ENCODE peak calls at places on chromosome 16, in nine cellular contexts. M is breast epithelium; B is fibroblast of mammary gland; Q is epithelial cell of esophagus; P is CD8-positive, alpha-beta T cell; A is tibial artery; H is heart left ventricle; F is GM06990; I is endothelial cell. O is an unnamed sample.
A peak's percentile ranks its signal among the peaks of the same experiment; 100 is the strongest.

GRCh38 chr16:12191102-12191501 is 214.6 kb downstream of the SNX29 start:
- DNase-seq in B (no peak), A (no peak), Q (no peak), P (no peak), F (no peak), H (no peak), I (no peak), M (no peak), O (no peak)

GRCh38 chr16:65097296-65097695 is 24.6 kb downstream of the CDH11 start:
- DNase-seq in B (no peak), A (no peak), Q (no peak), I (no peak), F (no peak), P (no peak), M (no peak), H (no peak), O (no peak)

GRCh38 chr16:67445913-67446907 is 15.3 kb downstream of the HSD11B2 start:
- DNase-seq in P (no peak), H (peak; percentile 79), A (no peak), I (no peak), B (no peak), F (no peak), M (no peak), Q (no peak), O (no peak)

GRCh38 chr16:3246876-3247275 is 9.6 kb downstream of the MEFV start:
- DNase-seq in B (no peak), I (no peak), A (no peak), H (no peak), M (no peak), F (no peak), P (no peak), Q (no peak), O (no peak)

GRCh38 chr16:76583466-76583865 is 306.3 kb downstream of the CNTNAP4 start:
- DNase-seq in P (no peak), B (peak; percentile 27), Q (peak; percentile 20), I (no peak), M (no peak), A (no peak), H (peak; percentile 33), F (no peak), O (no peak)

GRCh38 chr16:4344659-4345438 is 6.3 kb downstream of the PAM16 start:
- DNase-seq in Q (peak; percentile 38), B (peak; percentile 34), I (no peak), M (no peak), F (no peak), A (no peak), P (no peak), H (no peak), O (no peak)

GRCh38 chr16:67393111-67393789 is at the start of gene TPPP3:
- DNase-seq in P (no peak), Q (peak; percentile 36), H (peak; percentile 95), A (peak; percentile 90), M (peak; percentile 78), I (peak; percentile 84), F (no peak), B (peak; percentile 76), O (no peak)

GRCh38 chr16:73047536-73048291 is at the start of gene ZFHX3:
- DNase-seq in Q (peak; percentile 51), A (peak; percentile 89), F (peak; percentile 84), B (no peak), H (peak; percentile 84), M (peak; percentile 49), I (no peak), P (no peak), O (peak; percentile 70)

GRCh38 chr16:12054396-12054795 is 77.9 kb downstream of the SNX29 start:
- DNase-seq in M (no peak), A (no peak), Q (no peak), F (no peak), I (no peak), H (no peak), P (no peak), B (no peak), O (no peak)

GRCh38 chr16:58085584-58086251 is 43.5 kb downstream of the CFAP20 start:
- DNase-seq in I (no peak), Q (no peak), H (no peak), F (no peak), B (no peak), P (no peak), M (no peak), A (no peak), O (no peak)

GRCh38 chr16:14562691-14563491 is 67.2 kb downstream of the PARN start:
- DNase-seq in P (no peak), H (peak; percentile 43), F (no peak), B (peak; percentile 69), M (no peak), A (no peak), I (no peak), Q (peak; percentile 98), O (no peak)

GRCh38 chr16:12757546-12757945 is 46.1 kb downstream of the CPPED1 start:
- DNase-seq in H (no peak), I (no peak), A (no peak), P (no peak), Q (no peak), F (no peak), M (no peak), B (no peak), O (no peak)

GRCh38 chr16:75043175-75043937 is 44.5 kb downstream of the ZNRF1 start:
- DNase-seq in B (no peak), A (no peak), F (no peak), M (peak; percentile 7), P (no peak), H (no peak), Q (no peak), I (no peak), O (no peak)

GRCh38 chr16:88803264-88803987 is at the start of gene CDT1:
- DNase-seq in F (peak; percentile 91), H (peak; percentile 87), B (peak; percentile 70), I (peak; percentile 86), A (peak; percentile 91), Q (peak; percentile 75), M (peak; percentile 65), P (peak; percentile 94), O (peak; percentile 88)

GRCh38 chr16:75088934-75089333 is 27.6 kb downstream of the LDHD start:
- DNase-seq in P (no peak), B (no peak), Q (no peak), I (no peak), M (no peak), H (no peak), A (no peak), F (no peak), O (no peak)

DNA sequence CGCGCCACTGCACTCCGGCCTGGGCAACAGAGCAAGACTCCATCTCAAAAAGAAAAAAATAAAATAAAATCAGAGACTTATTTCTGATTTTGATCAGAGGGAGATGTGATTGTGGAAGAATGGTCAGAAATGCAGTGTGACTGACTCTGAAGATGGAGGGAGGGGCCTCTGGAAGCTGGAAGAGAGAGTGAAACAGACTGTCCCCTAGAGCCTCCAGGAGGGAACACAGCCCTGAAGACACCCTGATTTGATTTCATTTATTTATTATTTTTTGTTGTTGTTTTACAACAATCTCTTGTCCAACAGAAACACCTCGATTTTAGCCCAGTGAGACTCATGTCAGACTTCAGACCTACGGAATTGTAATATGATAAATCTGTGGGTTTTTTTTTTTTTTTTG is 26.1 kb downstream of the BCL7C start:
- DNase-seq in H (no peak), F (no peak), A (no peak), B (peak; percentile 17), Q (peak; percentile 32), M (no peak), P (no peak), I (no peak), O (no peak)
- TF ChIP-seq CTCF in H (no peak), F (peak; percentile 23), A (no peak), B (peak; percentile 23), Q (peak; percentile 30), M (no peak), P (no peak), I (no peak), O (no peak)

GRCh38 chr16:61936522-61936921 is 99.7 kb downstream of the CDH8 start:
- DNase-seq in H (no peak), A (no peak), B (no peak), Q (no peak), M (no peak), I (peak; percentile 39), F (no peak), P (no peak), O (no peak)
- TF ChIP-seq CTCF in H (no peak), A (no peak), B (no peak), Q (peak; percentile 21), M (no peak), I (peak; percentile 70), F (no peak), P (no peak), O (no peak)

GRCh38 chr16:56932588-56933265 is 785 bp downstream of the HERPUD1 start:
- DNase-seq in I (peak; percentile 66), M (peak; percentile 83), P (peak; percentile 70), Q (peak; percentile 81), H (peak; percentile 84), A (peak; percentile 91), B (peak; percentile 78), F (peak; percentile 72), O (peak; percentile 40)

GRCh38 chr16:56929639-56930038 is 2.3 kb upstream of the HERPUD1 start:
- DNase-seq in H (no peak), P (no peak), A (peak; percentile 31), Q (no peak), F (no peak), I (no peak), M (no peak), B (no peak), O (no peak)

GRCh38 chr16:56931769-56932587 is at the start of gene HERPUD1:
- DNase-seq in Q (peak; percentile 98), F (peak; percentile 100), I (peak; percentile 99), H (peak; percentile 99), A (peak; percentile 99), B (peak; percentile 96), M (peak; percentile 98), P (peak; percentile 99), O (peak; percentile 98)

GRCh38 chr16:56931253-56931768 is 631 bp upstream of the HERPUD1 start:
- DNase-seq in I (no peak), B (peak; percentile 16), P (no peak), H (no peak), Q (no peak), A (no peak), F (no peak), M (peak; percentile 43), O (no peak)

GRCh38 chr16:56930516-56931252 is 1.3 kb upstream of the HERPUD1 start:
- DNase-seq in Q (no peak), A (peak; percentile 67), M (no peak), B (no peak), P (no peak), H (no peak), I (no peak), F (no peak), O (no peak)
- TF ChIP-seq CTCF in Q (no peak), A (no peak), M (no peak), B (no peak), P (no peak), H (no peak), I (no peak), F (no peak), O (no peak)

DNA sequence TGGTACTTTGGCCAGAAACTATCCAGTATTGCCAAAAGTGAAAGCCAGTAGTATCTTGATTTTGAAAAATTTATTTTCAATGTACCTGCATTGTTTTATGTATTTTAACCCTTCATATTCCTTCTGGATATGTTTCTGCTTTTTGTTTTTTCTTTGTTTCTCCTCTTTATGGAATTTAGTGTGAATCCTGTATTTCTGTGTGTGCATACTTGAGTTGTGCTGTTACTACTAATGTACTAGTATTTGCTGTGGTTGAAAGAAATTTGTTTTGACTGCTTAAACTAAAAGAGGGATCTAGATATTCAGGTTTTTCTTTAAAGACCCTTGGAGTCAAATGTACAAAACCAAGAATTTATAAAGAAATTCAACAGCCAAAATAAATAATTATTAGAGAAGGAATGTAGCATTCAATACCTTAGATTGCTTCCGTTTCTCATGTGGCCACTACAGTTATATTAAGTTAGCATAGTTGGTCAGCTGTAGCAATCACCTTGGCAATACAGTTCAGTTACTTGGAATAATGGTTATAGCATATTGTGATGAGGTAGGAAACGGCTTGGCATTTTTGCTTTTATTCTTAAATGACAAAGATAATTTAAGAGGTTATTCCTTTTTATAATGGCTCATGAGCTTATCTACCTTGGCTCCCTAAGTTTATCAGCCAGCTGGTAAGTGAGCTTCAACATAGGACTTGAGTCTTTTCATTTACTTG is 4.9 kb downstream of the PHKB start:
- DNase-seq in P (no peak), A (no peak), I (no peak), M (no peak), Q (no peak), B (no peak), H (no peak), F (no peak), O (no peak)
- TF ChIP-seq CTCF in P (no peak), A (no peak), I (no peak), M (no peak), Q (no peak), B (no peak), H (no peak), F (no peak), O (no peak)

O was measured in activated B cell treated with CpG ODN at 0.5 μM for 24 hours.